ENCODE peak calls at places on chromosomes 11 and 22, in five cellular contexts. One of them, this sample, is unnamed.

GRCh38 chr11:5460983-5461621 is 12.0 kb downstream of the OR51I2 start:
- DNase-seq in A549: no peak
- DNase-seq in left ventricle myocardium superior: no peak
- DNase-seq in stimulated activated CD4-positive, alpha-beta T cell treated with anti-CD3 and anti-CD28 coated beads, Interleukin-1b, Interleukin-23, amount 100 ng/mL, for 48 hours: no peak
- DNase-seq in right lobe of liver: no peak
- DNase-seq in this sample: no peak

GRCh38 chr11:73226297-73227006 is 8.4 kb downstream of the P2RY2 start:
- DNase-seq in stimulated activated CD4-positive, alpha-beta T cell treated with anti-CD3 and anti-CD28 coated beads, Interleukin-1b, Interleukin-23, amount 100 ng/mL, for 48 hours: no peak
- DNase-seq in right lobe of liver: no peak
- DNase-seq in A549: no peak
- DNase-seq in left ventricle myocardium superior: no peak
- DNase-seq in this sample: peak

GRCh38 chr22:23036684-23037428 is 33.5 kb upstream of the GNAZ start:
- DNase-seq in A549: peak
- DNase-seq in right lobe of liver: no peak
- DNase-seq in stimulated activated CD4-positive, alpha-beta T cell treated with anti-CD3 and anti-CD28 coated beads, Interleukin-1b, Interleukin-23, amount 100 ng/mL, for 48 hours: no peak
- DNase-seq in left ventricle myocardium superior: no peak
- DNase-seq in this sample: no peak

GRCh38 chr22:30485362-30485988 is 13.7 kb upstream of the SEC14L3 start:
- DNase-seq in stimulated activated CD4-positive, alpha-beta T cell treated with anti-CD3 and anti-CD28 coated beads, Interleukin-1b, Interleukin-23, amount 100 ng/mL, for 48 hours: peak
- DNase-seq in right lobe of liver: peak
- DNase-seq in A549: peak
- DNase-seq in left ventricle myocardium superior: peak
- DNase-seq in this sample: peak

GRCh38 chr11:62538470-62539237 is 8.0 kb downstream of the AHNAK start:
- DNase-seq in stimulated activated CD4-positive, alpha-beta T cell treated with anti-CD3 and anti-CD28 coated beads, Interleukin-1b, Interleukin-23, amount 100 ng/mL, for 48 hours: no peak
- DNase-seq in left ventricle myocardium superior: no peak
- DNase-seq in A549: no peak
- DNase-seq in right lobe of liver: no peak
- DNase-seq in this sample: no peak

GRCh38 chr11:68141247-68142027 is 20.2 kb upstream of the CHKA start:
- DNase-seq in right lobe of liver: no peak
- DNase-seq in left ventricle myocardium superior: no peak
- DNase-seq in stimulated activated CD4-positive, alpha-beta T cell treated with anti-CD3 and anti-CD28 coated beads, Interleukin-1b, Interleukin-23, amount 100 ng/mL, for 48 hours: no peak
- DNase-seq in A549: no peak
- DNase-seq in this sample: no peak

GRCh38 chr11:125675196-125675595 is 5.5 kb downstream of the ACRV1 start:
- DNase-seq in right lobe of liver: no peak
- DNase-seq in A549: no peak
- DNase-seq in left ventricle myocardium superior: no peak
- DNase-seq in stimulated activated CD4-positive, alpha-beta T cell treated with anti-CD3 and anti-CD28 coated beads, Interleukin-1b, Interleukin-23, amount 100 ng/mL, for 48 hours: no peak
- DNase-seq in this sample: no peak

GRCh38 chr11:693415-693831 is 1.6 kb downstream of the DEAF1 start:
- DNase-seq in right lobe of liver: no peak
- DNase-seq in stimulated activated CD4-positive, alpha-beta T cell treated with anti-CD3 and anti-CD28 coated beads, Interleukin-1b, Interleukin-23, amount 100 ng/mL, for 48 hours: no peak
- DNase-seq in left ventricle myocardium superior: no peak
- DNase-seq in A549: no peak
- DNase-seq in this sample: no peak

GRCh38 chr22:42418811-42419243 is 13.4 kb downstream of the NFAM1 start:
- DNase-seq in A549: no peak
- DNase-seq in right lobe of liver: no peak
- DNase-seq in left ventricle myocardium superior: no peak
- DNase-seq in stimulated activated CD4-positive, alpha-beta T cell treated with anti-CD3 and anti-CD28 coated beads, Interleukin-1b, Interleukin-23, amount 100 ng/mL, for 48 hours: no peak
- DNase-seq in this sample: peak

GRCh38 chr11:75406338-75406777 is 7.0 kb downstream of the RPS3 start:
- DNase-seq in A549: no peak
- DNase-seq in right lobe of liver: no peak
- DNase-seq in stimulated activated CD4-positive, alpha-beta T cell treated with anti-CD3 and anti-CD28 coated beads, Interleukin-1b, Interleukin-23, amount 100 ng/mL, for 48 hours: no peak
- DNase-seq in left ventricle myocardium superior: no peak
- DNase-seq in this sample: no peak

GRCh38 chr11:121553806-121554205 is 101.0 kb upstream of the SORL1-AS1 start:
- DNase-seq in A549: peak
- DNase-seq in right lobe of liver: peak
- DNase-seq in left ventricle myocardium superior: no peak
- DNase-seq in stimulated activated CD4-positive, alpha-beta T cell treated with anti-CD3 and anti-CD28 coated beads, Interleukin-1b, Interleukin-23, amount 100 ng/mL, for 48 hours: no peak
- DNase-seq in this sample: no peak

GRCh38 chr22:32951081-32951806 is 106.9 kb downstream of the SYN3 start:
- DNase-seq in A549: no peak
- DNase-seq in stimulated activated CD4-positive, alpha-beta T cell treated with anti-CD3 and anti-CD28 coated beads, Interleukin-1b, Interleukin-23, amount 100 ng/mL, for 48 hours: no peak
- DNase-seq in left ventricle myocardium superior: no peak
- DNase-seq in right lobe of liver: peak
- DNase-seq in this sample: no peak

GRCh38 chr11:46006418-46007070 is 84.1 kb downstream of the LARGE2 start:
- DNase-seq in left ventricle myocardium superior: no peak
- DNase-seq in right lobe of liver: no peak
- DNase-seq in stimulated activated CD4-positive, alpha-beta T cell treated with anti-CD3 and anti-CD28 coated beads, Interleukin-1b, Interleukin-23, amount 100 ng/mL, for 48 hours: no peak
- DNase-seq in A549: peak
- DNase-seq in this sample: no peak

GRCh38 chr11:45896392-45897068 is 10.5 kb downstream of the FREY1 start:
- DNase-seq in right lobe of liver: no peak
- DNase-seq in stimulated activated CD4-positive, alpha-beta T cell treated with anti-CD3 and anti-CD28 coated beads, Interleukin-1b, Interleukin-23, amount 100 ng/mL, for 48 hours: no peak
- DNase-seq in left ventricle myocardium superior: no peak
- DNase-seq in A549: no peak
- DNase-seq in this sample: no peak

GRCh38 chr11:3970101-3970500 is 114.6 kb downstream of the STIM1 start:
- DNase-seq in right lobe of liver: no peak
- DNase-seq in stimulated activated CD4-positive, alpha-beta T cell treated with anti-CD3 and anti-CD28 coated beads, Interleukin-1b, Interleukin-23, amount 100 ng/mL, for 48 hours: peak
- DNase-seq in A549: no peak
- DNase-seq in left ventricle myocardium superior: no peak
- DNase-seq in this sample: no peak

GRCh38 chr11:17475666-17476316 is 854 bp downstream of the ABCC8 start:
- DNase-seq in right lobe of liver: no peak
- DNase-seq in left ventricle myocardium superior: no peak
- DNase-seq in A549: no peak
- DNase-seq in stimulated activated CD4-positive, alpha-beta T cell treated with anti-CD3 and anti-CD28 coated beads, Interleukin-1b, Interleukin-23, amount 100 ng/mL, for 48 hours: no peak
- DNase-seq in this sample: no peak

GRCh38 chr11:130480721-130481140 is 32.3 kb downstream of the ADAMTS15 start:
- DNase-seq in A549: no peak
- DNase-seq in right lobe of liver: no peak
- DNase-seq in stimulated activated CD4-positive, alpha-beta T cell treated with anti-CD3 and anti-CD28 coated beads, Interleukin-1b, Interleukin-23, amount 100 ng/mL, for 48 hours: no peak
- DNase-seq in left ventricle myocardium superior: no peak
- DNase-seq in this sample: no peak

GRCh38 chr11:18100926-18101656 is 4.8 kb downstream of the SAAL1 start:
- DNase-seq in right lobe of liver: no peak
- DNase-seq in left ventricle myocardium superior: no peak
- DNase-seq in A549: peak
- DNase-seq in stimulated activated CD4-positive, alpha-beta T cell treated with anti-CD3 and anti-CD28 coated beads, Interleukin-1b, Interleukin-23, amount 100 ng/mL, for 48 hours: peak
- DNase-seq in this sample: no peak

GRCh38 chr22:24975125-24975640 is 22.7 kb downstream of the KIAA1671 start:
- DNase-seq in stimulated activated CD4-positive, alpha-beta T cell treated with anti-CD3 and anti-CD28 coated beads, Interleukin-1b, Interleukin-23, amount 100 ng/mL, for 48 hours: no peak
- DNase-seq in A549: no peak
- DNase-seq in right lobe of liver: no peak
- DNase-seq in left ventricle myocardium superior: no peak
- DNase-seq in this sample: no peak

GRCh38 chr11:4459470-4459869 is 10.4 kb downstream of the OR52K2 start:
- DNase-seq in right lobe of liver: no peak
- DNase-seq in left ventricle myocardium superior: no peak
- DNase-seq in stimulated activated CD4-positive, alpha-beta T cell treated with anti-CD3 and anti-CD28 coated beads, Interleukin-1b, Interleukin-23, amount 100 ng/mL, for 48 hours: no peak
- DNase-seq in A549: no peak
- DNase-seq in this sample: peak

GRCh38 chr11:119175493-119176077 is 7.1 kb downstream of the NLRX1 start:
- DNase-seq in right lobe of liver: no peak
- DNase-seq in A549: no peak
- DNase-seq in stimulated activated CD4-positive, alpha-beta T cell treated with anti-CD3 and anti-CD28 coated beads, Interleukin-1b, Interleukin-23, amount 100 ng/mL, for 48 hours: no peak
- DNase-seq in left ventricle myocardium superior: no peak
- DNase-seq in this sample: no peak

This sample was measured in lower lobe of right lung.